ENCODE peak calls at places on chromosomes 6 and 20, in seven cellular contexts. A is body of pancreas, V is spleen, X is heart left ventricle, T is ovary, E is HepG2, H is prostate gland. K is an unnamed sample. For H3K4me1, the result is how much of the 10 kb centered on the place peaks cover.

GRCh38 chr20:58832442-58832841 is 18.3 kb downstream of the GNAS-AS1 start:
- DNase-seq in A (no peak), V (no peak), X (no peak), T (no peak), E (no peak), H (no peak), K (no peak)

GRCh38 chr6:2237001-2237400 is 8.4 kb downstream of the GMDS start:
- DNase-seq in A (no peak), V (no peak), X (no peak), T (no peak), E (no peak), H (peak), K (no peak)

GRCh38 chr6:14068133-14068532 is 49.4 kb upstream of the CD83 start:
- DNase-seq in A (no peak), V (no peak), X (no peak), T (no peak), E (no peak), H (no peak), K (no peak)

GRCh38 chr6:163958646-163959045 is 544.1 kb downstream of the QKI start:
- DNase-seq in A (no peak), V (no peak), X (no peak), T (no peak), E (no peak), H (no peak), K (no peak)

GRCh38 chr20:38962044-38962897 is at the start of gene DHX35:
- DNase-seq in A (peak), V (peak), X (peak), T (peak), E (peak), H (peak), K (peak)

GRCh38 chr6:53986165-53986720 is 125.0 kb upstream of the MLIP start:
- DNase-seq in A (peak), V (no peak), X (peak), T (no peak), E (peak), H (peak), K (peak)

GRCh38 chr6:16727996-16728395 is 33.3 kb downstream of the ATXN1 start:
- DNase-seq in A (no peak), V (no peak), X (no peak), T (no peak), E (peak), H (no peak), K (no peak)

GRCh38 chr20:36929290-36929689 is 22.2 kb downstream of the SAMHD1 start:
- DNase-seq in A (no peak), V (peak), X (no peak), T (no peak), E (no peak), H (no peak), K (no peak)

GRCh38 chr6:14706378-14706929 is 539.4 kb upstream of the JARID2 start:
- DNase-seq in A (peak), V (no peak), X (peak), T (peak), E (no peak), H (no peak), K (peak)

GRCh38 chr6:8299034-8299433 is 136.3 kb downstream of the SLC35B3 start:
- DNase-seq in A (no peak), V (no peak), X (no peak), T (no peak), E (no peak), H (no peak), K (no peak)

GRCh38 chr6:88567696-88568095 is 395.7 kb downstream of the RNGTT start:
- DNase-seq in A (no peak), V (no peak), X (no peak), T (no peak), E (no peak), H (no peak), K (no peak)

GRCh38 chr6:75612921-75613534 is 11.3 kb downstream of the SENP6 start:
- DNase-seq in A (no peak), V (no peak), X (no peak), T (no peak), E (peak), H (no peak), K (no peak)

GRCh38 chr6:22569281-22570184 is at the start of gene HDGFL1:
- DNase-seq in A (no peak), V (peak), X (no peak), T (no peak), E (no peak), H (no peak), K (no peak)

GRCh38 chr6:155287762-155288161 is 23.9 kb downstream of the CLDN20 start:
- DNase-seq in A (no peak), V (no peak), X (no peak), T (no peak), E (no peak), H (no peak), K (no peak)

GRCh38 chr6:16205377-16206144 is 32.8 kb upstream of the GMPR start:
- DNase-seq in A (no peak), V (no peak), X (peak), T (no peak), E (no peak), H (no peak), K (no peak)

GRCh38 chr6:85644374-85644762 is 1.7 kb upstream of the SYNCRIP start:
- DNase-seq in A (no peak), V (no peak), X (no peak), T (no peak), E (no peak), H (peak), K (no peak)

GRCh38 chr6:36387440-36388303 is at the start of gene ETV7:
- DNase-seq in A (peak), V (peak), X (peak), T (peak), E (no peak), H (peak), K (peak)

GRCh38 chr20:56689318-56689717 is 60.2 kb downstream of the TFAP2C start:
- DNase-seq in A (no peak), V (no peak), X (no peak), T (no peak), E (no peak), H (peak), K (no peak)

GRCh38 chr20:9417665-9418064 is 96.7 kb upstream of the LAMP5 start:
- DNase-seq in A (no peak), V (no peak), X (no peak), T (no peak), E (no peak), H (no peak), K (no peak)

GRCh38 chr6:95690328-95690727 is 113.0 kb downstream of the MANEA start:
- DNase-seq in A (no peak), V (no peak), X (no peak), T (no peak), E (no peak), H (no peak), K (no peak)

GRCh38 chr6:20213271-20213798 is 1.1 kb upstream of the MBOAT1 start:
- DNase-seq in A (peak), V (no peak), X (no peak), T (no peak), E (no peak), H (no peak), K (no peak)

GRCh38 chr6:8006208-8006607 is 58.0 kb downstream of the BLOC1S5 start:
- DNase-seq in A (no peak), V (no peak), X (no peak), T (no peak), E (peak), H (no peak), K (no peak)

GRCh38 chr20:2350606-2351005 is 30.1 kb upstream of the TGM6 start:
- DNase-seq in A (no peak), V (no peak), X (no peak), T (no peak), E (no peak), H (no peak), K (no peak)

GRCh38 chr6:35202066-35202546 is 11.7 kb upstream of the SCUBE3 start:
- DNase-seq in A (no peak), V (no peak), X (peak), T (no peak), E (no peak), H (peak), K (no peak)

GRCh38 chr6:34237722-34238506 is 1.2 kb downstream of the HMGA1 start:
- DNase-seq in A (peak), V (peak), X (no peak), T (no peak), E (peak), H (no peak), K (peak)

GRCh38 chr20:9228774-9229450 is 160.0 kb downstream of the PLCB4 start:
- DNase-seq in A (no peak), V (no peak), X (no peak), T (peak), E (no peak), H (no peak), K (no peak)

GRCh38 chr6:142944126-142945066 is 580 bp downstream of the HIVEP2 start:
- DNase-seq in A (peak), V (peak), X (peak), T (peak), E (peak), H (peak), K (peak)
- TF ChIP-seq POLR2A in A (peak), V (peak), X (no peak), T (peak), E (peak), H (peak), K (peak)

GRCh38 chr6:25369450-25370086 is 90.4 kb downstream of the CARMIL1 start:
- DNase-seq in A (peak), V (no peak), X (peak), T (no peak), E (peak), H (peak), K (peak)
- H3K4me1 ChIP-seq in A (under half), V (under half), X (under half), T (under half), E (under half), H (under half), K (under half)

GRCh38 chr6:26129656-26130055 is 42.4 kb downstream of the HFE start:
- DNase-seq in A (no peak), V (no peak), X (no peak), T (no peak), E (no peak), H (no peak), K (no peak)

GRCh38 chr6:26125015-26125690 is 37.9 kb downstream of the HFE start:
- DNase-seq in A (peak), V (peak), X (peak), T (peak), E (no peak), H (no peak), K (peak)

GRCh38 chr6:26130581-26131247 is 43.5 kb downstream of the HFE start:
- DNase-seq in A (no peak), V (no peak), X (no peak), T (no peak), E (no peak), H (no peak), K (no peak)

GRCh38 chr6:26126394-26127221 is 39.4 kb downstream of the HFE start:
- DNase-seq in A (no peak), V (no peak), X (no peak), T (peak), E (no peak), H (no peak), K (peak)

DNA sequence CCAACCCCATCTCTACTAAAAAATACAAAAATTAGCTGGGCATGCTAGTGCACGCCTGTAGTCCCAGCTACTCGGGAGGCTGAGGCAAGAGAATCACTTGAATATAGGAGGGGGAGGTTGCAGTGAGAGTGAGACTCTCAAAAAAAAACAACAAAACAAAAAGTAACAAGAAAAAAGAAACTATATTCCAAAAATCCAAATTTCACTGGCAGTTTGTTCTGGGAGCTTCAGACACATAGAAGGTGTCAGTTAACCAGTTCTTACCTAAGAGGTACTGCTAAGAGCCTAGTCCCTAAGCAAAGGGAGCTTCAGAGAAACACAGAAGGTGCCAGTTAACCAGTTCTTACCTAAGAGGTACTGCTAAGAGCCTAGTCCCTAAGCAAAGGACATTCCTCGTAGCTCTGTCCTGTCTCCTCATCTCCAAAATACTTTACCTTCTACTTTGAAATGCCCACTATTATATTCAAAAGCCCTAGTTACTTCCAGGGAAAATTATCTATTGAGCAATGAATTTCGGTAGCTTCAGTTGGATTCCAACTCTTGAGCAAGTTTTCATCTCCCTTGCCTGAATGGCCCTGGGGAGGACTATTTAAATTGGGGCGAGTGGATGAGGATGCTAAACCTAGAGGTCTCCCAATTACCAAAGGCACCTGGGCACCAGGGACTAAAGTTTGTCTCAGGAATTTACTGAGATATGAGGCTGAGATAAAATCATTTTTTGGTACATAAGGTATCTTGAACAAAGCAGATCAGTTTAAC is 41.0 kb downstream of the HFE start:
- DNase-seq in A (no peak), V (no peak), X (no peak), T (no peak), E (no peak), H (no peak), K (no peak)
- H3K4me3 ChIP-seq in A (no peak), V (peak), X (no peak), T (no peak), E (no peak), H (peak), K (peak)

GRCh38 chr20:34704177-34705007 is at the start of gene TP53INP2:
- DNase-seq in A (peak), V (peak), X (peak), T (peak), E (peak), H (peak), K (peak)
- TF ChIP-seq POLR2A in A (peak), V (peak), X (peak), T (peak), E (peak), H (peak), K (peak)